ENCODE peak calls at places on chromosomes 3 and 15, in six cellular contexts. N, C, E, P, M and B are unnamed samples.
A peak's percentile ranks its signal among the peaks of the same experiment; 100 is the strongest.

GRCh38 chr3:14884665-14885064 is 62.7 kb upstream of the NR2C2 start:
- DNase-seq in E (no peak), N (no peak), M (no peak), P (no peak), C (no peak), B (no peak)

GRCh38 chr3:169362261-169362660 is 301.3 kb downstream of the MECOM start:
- DNase-seq in N (peak; percentile 17), E (no peak), P (no peak), M (peak; percentile 61), C (no peak), B (peak; percentile 12)

GRCh38 chr3:147930417-147930816 is 521.3 kb downstream of the ZIC1 start:
- DNase-seq in C (peak; percentile 6), M (no peak), N (no peak), E (no peak), P (no peak), B (no peak)

GRCh38 chr3:188950832-188951489 is 220.8 kb upstream of the TPRG1 start:
- DNase-seq in C (peak; percentile 92), E (peak; percentile 82), P (peak; percentile 59), N (peak; percentile 51), M (peak; percentile 84), B (peak; percentile 80)

GRCh38 chr3:172040976-172041963 is 1.9 kb downstream of the FNDC3B start:
- DNase-seq in N (no peak), M (no peak), E (peak; percentile 60), C (peak; percentile 24), P (no peak), B (no peak)

GRCh38 chr3:37862219-37862711 is 585 bp downstream of the CTDSPL start:
- DNase-seq in E (peak; percentile 78), N (peak; percentile 64), C (peak; percentile 38), P (peak; percentile 67), M (no peak), B (no peak)

GRCh38 chr3:149783576-149783975 is 8.8 kb downstream of the ANKUB1 start:
- DNase-seq in N (no peak), P (no peak), E (no peak), M (no peak), C (peak; percentile 42), B (no peak)

GRCh38 chr3:67819447-67819846 is 165.0 kb upstream of the SUCLG2 start:
- DNase-seq in N (no peak), M (no peak), P (no peak), C (peak; percentile 4), E (no peak), B (no peak)

GRCh38 chr3:192907784-192908183 is 9.9 kb downstream of the MB21D2 start:
- DNase-seq in N (no peak), P (no peak), E (no peak), C (no peak), M (no peak), B (no peak)

GRCh38 chr3:128995737-128996136 is 1.9 kb upstream of the CFAP92 start:
- DNase-seq in M (no peak), C (no peak), P (no peak), E (no peak), N (no peak), B (no peak)

GRCh38 chr3:71728632-71729342 is 3.6 kb upstream of the EIF4E3 start:
- DNase-seq in M (no peak), P (no peak), N (no peak), C (peak; percentile 14), E (no peak), B (no peak)

GRCh38 chr3:7929319-7929889 is 572.2 kb upstream of the LMCD1 start:
- DNase-seq in C (no peak), M (no peak), E (no peak), P (no peak), N (no peak), B (no peak)

GRCh38 chr15:63172376-63173115 is 15.3 kb upstream of the RPS27L start:
- DNase-seq in N (no peak), C (no peak), M (no peak), P (no peak), E (no peak), B (no peak)

GRCh38 chr15:44081223-44082013 is 113.7 kb downstream of the FRMD5 start:
- DNase-seq in M (no peak), N (no peak), C (no peak), E (no peak), P (no peak), B (no peak)

GRCh38 chr3:124260206-124260915 is 268.4 kb upstream of the ROPN1 start:
- DNase-seq in C (peak; percentile 27), E (no peak), N (peak; percentile 51), M (peak; percentile 54), P (no peak), B (no peak)

GRCh38 chr3:123324880-123325765 is 123.4 kb downstream of the SEC22A start:
- DNase-seq in N (peak; percentile 59), P (no peak), M (no peak), E (no peak), C (no peak), B (no peak)

GRCh38 chr3:61315874-61316273 is 64.6 kb upstream of the FHIT start:
- DNase-seq in E (no peak), P (no peak), M (no peak), C (no peak), N (no peak), B (no peak)

GRCh38 chr3:98786364-98786930 is 23.3 kb downstream of the ST3GAL6 start:
- DNase-seq in C (no peak), M (no peak), N (no peak), P (peak; percentile 92), E (no peak), B (no peak)

GRCh38 chr3:192246847-192247520 is 480.4 kb downstream of the FGF12 start:
- DNase-seq in E (no peak), N (no peak), P (no peak), M (no peak), C (no peak), B (no peak)

GRCh38 chr3:30448436-30448835 is 158.0 kb upstream of the TGFBR2 start:
- DNase-seq in E (no peak), C (no peak), M (no peak), P (no peak), N (no peak), B (no peak)

GRCh38 chr3:27114684-27115083 is 254.5 kb downstream of the NEK10 start:
- DNase-seq in E (no peak), M (no peak), C (no peak), P (no peak), N (no peak), B (no peak)

GRCh38 chr15:35693286-35693685 is 147.3 kb upstream of the DPH6 start:
- DNase-seq in C (no peak), N (no peak), E (no peak), M (no peak), P (no peak), B (no peak)

GRCh38 chr15:74692327-74692726 is 3.5 kb downstream of the EDC3 start:
- DNase-seq in C (no peak), P (no peak), N (no peak), M (no peak), E (no peak), B (no peak)

GRCh38 chr3:39216176-39216790 is 23.9 kb upstream of the XIRP1 start:
- DNase-seq in N (no peak), C (no peak), M (no peak), P (no peak), E (no peak), B (no peak)

GRCh38 chr15:75153084-75153483 is 48.6 kb upstream of the C15orf39 start:
- DNase-seq in M (peak; percentile 43), C (peak; percentile 84), N (no peak), P (no peak), E (no peak), B (no peak)

GRCh38 chr3:14216257-14217048 is 37.8 kb downstream of the LSM3 start:
- DNase-seq in P (no peak), C (peak; percentile 32), E (no peak), M (no peak), N (peak; percentile 54), B (no peak)

GRCh38 chr3:33749546-33750215 is 31.6 kb upstream of the CLASP2 start:
- DNase-seq in P (no peak), M (no peak), E (no peak), N (no peak), C (no peak), B (no peak)

GRCh38 chr3:104909188-104909587 is 457.5 kb upstream of the ALCAM start:
- DNase-seq in E (no peak), N (no peak), M (no peak), P (no peak), C (peak; percentile 2), B (no peak)
- H3K27ac ChIP-seq in E (no peak overlapping the region), N (no peak overlapping the region), M (no peak overlapping the region), P (no peak overlapping the region), C (no peak overlapping the region), B (no peak overlapping the region)

DNA sequence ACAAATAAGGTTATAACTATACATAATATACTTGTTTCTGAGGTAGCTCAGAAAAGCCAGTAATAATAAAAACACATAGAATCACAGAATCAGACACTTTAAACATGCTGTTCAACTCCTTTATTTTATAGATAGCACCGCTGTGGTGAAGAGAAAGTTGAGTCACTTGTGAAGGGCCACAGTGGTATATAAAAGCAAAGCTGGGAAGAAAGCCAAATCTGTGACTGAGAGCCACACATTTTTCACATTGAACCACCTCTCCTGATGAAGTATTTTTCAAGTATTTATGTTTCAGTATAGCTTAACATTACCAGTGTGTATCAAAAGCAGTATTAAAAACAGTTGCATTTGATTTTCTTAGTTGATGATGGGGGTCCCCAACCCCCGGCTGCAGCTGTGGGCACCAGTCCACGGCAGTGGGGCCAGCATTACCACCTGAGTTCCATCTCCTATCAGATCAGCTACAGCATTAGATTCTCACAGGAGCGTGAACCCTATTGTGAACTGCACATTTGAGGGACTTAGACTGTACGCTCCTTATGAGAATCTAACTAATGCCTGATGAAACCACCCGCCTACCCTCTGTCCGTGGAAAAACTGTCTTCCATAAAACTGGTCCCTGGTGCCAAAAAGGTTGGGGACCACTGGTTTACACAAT is 46.2 kb downstream of the TBL1XR1 start:
- DNase-seq in C (peak; percentile 7), M (no peak), P (no peak), E (no peak), N (no peak), B (no peak)
- H3K4me3 ChIP-seq in C (no peak overlapping the region), M (no peak overlapping the region), P (no peak overlapping the region), E (no peak overlapping the region), N (no peak overlapping the region), B (no peak overlapping the region)

DNA sequence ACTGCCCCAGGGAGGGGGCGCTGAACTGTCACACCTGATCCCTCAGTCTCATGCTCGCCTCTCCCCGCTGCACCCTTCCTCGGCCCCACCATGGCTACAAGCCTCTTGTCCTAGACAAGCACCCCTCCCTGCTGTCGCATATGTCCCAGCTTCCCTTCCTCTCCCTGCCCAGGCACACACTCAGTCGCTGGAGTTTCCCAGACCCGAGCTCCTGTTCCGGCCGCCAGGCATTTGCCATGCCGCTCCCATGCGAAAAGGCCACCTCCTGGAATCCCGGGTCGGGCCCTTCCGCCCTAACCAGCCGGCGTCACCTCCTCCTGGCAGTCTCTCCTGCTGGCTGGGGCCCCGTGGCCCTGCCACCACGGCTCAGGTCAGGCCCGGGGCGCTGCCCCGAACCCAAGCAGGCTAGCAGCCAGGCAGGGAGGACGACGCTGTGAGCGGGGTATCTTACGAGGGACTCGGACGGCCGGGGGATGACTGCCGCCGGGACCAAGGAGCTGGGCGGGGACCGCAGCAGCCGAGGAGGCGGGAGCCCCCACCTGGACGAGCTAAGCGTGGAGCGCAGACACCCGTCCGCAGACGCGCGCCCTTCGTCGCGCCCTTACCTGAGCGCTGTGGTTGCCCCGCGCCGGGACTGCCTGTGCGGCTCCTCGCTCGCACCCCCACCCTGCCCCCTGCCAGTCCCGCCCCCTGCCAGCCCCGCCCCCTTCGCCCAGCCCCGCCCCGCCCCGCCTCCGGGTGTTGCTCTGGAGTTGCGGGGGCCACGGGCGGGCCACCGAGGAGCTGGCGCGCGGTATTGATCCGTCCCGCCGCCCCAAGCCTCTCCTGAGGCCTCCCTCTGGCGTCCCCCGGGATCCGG is at the start of gene ALS2CL:
- DNase-seq in C (peak; percentile 35), N (peak; percentile 77), P (peak; percentile 84), M (peak; percentile 87), E (peak; percentile 67), B (no peak)
- TF ChIP-seq POLR2A in C (peak; percentile 54), N (peak; percentile 64), P (peak; percentile 83), M (peak; percentile 84), E (no peak), B (no peak)

GRCh38 chr3:54873059-54873695 is 54.7 kb downstream of the LRTM1 start:
- DNase-seq in P (no peak), C (peak; percentile 4), E (no peak), N (no peak), M (no peak), B (no peak)
- H3K27ac ChIP-seq in P (no peak overlapping the region), C (peak overlapping the region; percentile 41), E (no peak overlapping the region), N (no peak overlapping the region), M (no peak overlapping the region), B (no peak overlapping the region)